ENCODE peak calls at places on chromosomes 4 and X, in four cellular contexts. X is hepatocyte, J is H9, Y is SK-N-SH. S is an unnamed sample. For H4K20me1, the result is how much of the 10 kb centered on the place peaks cover.

GRCh38 chr4:5547651-5548249 is 160.6 kb downstream of the EVC2 start:
- DNase-seq in X (no peak), J (no peak), Y (no peak), S (no peak)

GRCh38 chr4:124713213-124713592 is 671 bp upstream of the ANKRD50 start:
- DNase-seq in X (peak), J (peak), Y (peak), S (peak)

GRCh38 chrX:9033989-9034388 is at the start of gene FAM9B:
- DNase-seq in X (no peak), J (no peak), Y (peak), S (no peak)

GRCh38 chr4:112130903-112131302 is 14.4 kb upstream of the FAM241A start:
- DNase-seq in X (no peak), J (peak), Y (no peak), S (no peak)

GRCh38 chrX:151153086-151153485 is 23.3 kb upstream of the GPR50 start:
- DNase-seq in X (peak), J (peak), Y (no peak), S (no peak)

GRCh38 chr4:37749398-37749988 is 63.3 kb upstream of the RELL1 start:
- DNase-seq in X (no peak), J (no peak), Y (no peak), S (no peak)

GRCh38 chr4:7663075-7663541 is 228.4 kb upstream of the PSAPL1 start:
- DNase-seq in X (no peak), J (no peak), Y (no peak), S (peak)

GRCh38 chr4:173332021-173332487 is 2.1 kb downstream of the HMGB2 start:
- DNase-seq in X (no peak), J (no peak), Y (no peak), S (no peak)

GRCh38 chr4:150514709-150515108 is 67.2 kb upstream of the MAB21L2 start:
- DNase-seq in X (no peak), J (no peak), Y (no peak), S (no peak)

GRCh38 chr4:150515135-150515534 is 66.8 kb upstream of the MAB21L2 start:
- DNase-seq in X (no peak), J (no peak), Y (no peak), S (no peak)

GRCh38 chr4:150518559-150518958 is 63.4 kb upstream of the MAB21L2 start:
- DNase-seq in X (no peak), J (no peak), Y (no peak), S (no peak)
- H4K20me1 ChIP-seq in X (under half), J (under half), Y (under half), S (under half)

DNA sequence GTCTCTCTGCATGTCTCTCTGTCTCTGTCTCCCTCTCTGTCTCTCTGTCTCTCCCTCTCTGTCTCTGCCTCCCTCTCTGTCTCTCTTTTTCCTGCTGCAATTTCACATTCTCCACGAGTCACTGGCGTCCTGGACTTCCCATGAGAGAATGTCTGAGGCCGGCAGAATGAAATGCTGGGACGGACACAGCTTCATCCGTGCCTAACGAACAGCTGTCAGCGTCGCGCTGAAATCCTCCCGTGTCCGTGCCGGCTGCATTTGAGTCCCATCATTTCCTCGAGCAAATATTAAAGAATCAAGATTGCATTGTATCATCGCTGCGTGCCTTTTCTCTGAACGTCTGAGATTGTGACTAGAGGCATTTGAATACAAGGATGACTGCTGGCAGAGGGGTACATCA is 279.8 kb downstream of the ASMT start:
- DNase-seq in X (no peak), J (no peak), Y (no peak), S (no peak)
- H4K20me1 ChIP-seq in X (under half), J (under half), Y (under half), S (under half)

GRCh38 chr4:108055787-108056186 is 66.1 kb downstream of the HADH start:
- DNase-seq in X (no peak), J (no peak), Y (no peak), S (no peak)
- H4K20me1 ChIP-seq in X (under half), J (under half), Y (under half), S (under half)

DNA sequence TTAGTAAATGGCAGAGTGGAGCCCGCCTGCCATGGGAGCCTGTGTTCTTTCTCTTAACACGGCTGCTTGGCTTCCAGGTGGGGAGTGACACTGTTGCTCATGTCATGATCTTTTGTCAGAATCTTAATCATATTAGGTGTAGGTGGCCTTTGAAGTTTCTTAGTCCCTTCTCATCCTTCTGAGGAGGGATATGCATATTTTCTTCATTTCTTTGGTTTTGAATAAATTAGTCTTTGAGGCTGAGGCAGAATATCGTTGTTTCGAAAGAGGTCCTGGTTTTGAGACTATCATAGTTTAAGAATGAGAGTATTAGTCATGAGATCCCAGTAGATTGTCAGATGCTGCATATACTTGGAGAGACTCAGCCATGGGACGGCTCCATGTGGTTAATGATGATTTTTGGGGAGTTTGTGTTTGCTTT is 28.9 kb downstream of the SNX25 start:
- DNase-seq in X (no peak), J (no peak), Y (no peak), S (peak)
- H4K20me1 ChIP-seq in X (under half), J (under half), Y (under half), S (under half)

GRCh38 chr4:101304916-101305315 is 42.4 kb downstream of the PPP3CA start:
- DNase-seq in X (no peak), J (no peak), Y (peak), S (peak)
- H4K20me1 ChIP-seq in X (under half), J (under half), Y (under half), S (under half)

GRCh38 chr4:101256222-101256621 is 91.1 kb downstream of the PPP3CA start:
- DNase-seq in X (no peak), J (no peak), Y (no peak), S (no peak)
- H4K20me1 ChIP-seq in X (under half), J (under half), Y (under half), S (under half)